ENCODE peak calls at places on chromosomes 11 and 22, in eight cellular contexts. U is HFFc6, F is lower leg skin, B is upper lobe of right lung, M is tibial artery, J is GM20000, Q is uterus, E is RWPE2. G is an unnamed sample.

GRCh38 chr11:108198833-108199232 is 23.6 kb downstream of the NPAT start:
- DNase-seq in U (no peak), F (no peak), B (peak), M (no peak), J (no peak), Q (no peak), E (no peak), G (no peak)

GRCh38 chr22:48208894-48209293 is 1446.4 kb downstream of the TBC1D22A start:
- DNase-seq in U (no peak), F (no peak), B (no peak), M (no peak), J (no peak), Q (no peak), E (no peak), G (no peak)

GRCh38 chr11:19980957-19981669 is 179.2 kb downstream of the DBX1 start:
- DNase-seq in U (peak), F (no peak), B (no peak), M (peak), J (no peak), Q (peak), E (no peak), G (no peak)

GRCh38 chr22:23064381-23065068 is 5.8 kb upstream of the GNAZ start:
- DNase-seq in U (no peak), F (peak), B (peak), M (peak), J (no peak), Q (no peak), E (peak), G (no peak)

GRCh38 chr22:19871845-19872778 is 17.4 kb upstream of the GNB1L start:
- DNase-seq in U (no peak), F (peak), B (peak), M (peak), J (no peak), Q (peak), E (peak), G (no peak)

GRCh38 chr11:116595305-116595880 is 177.4 kb downstream of the BUD13 start:
- DNase-seq in U (no peak), F (no peak), B (no peak), M (no peak), J (no peak), Q (no peak), E (peak), G (no peak)

GRCh38 chr11:17703951-17704350 is 15.4 kb upstream of the MYOD1 start:
- DNase-seq in U (peak), F (no peak), B (no peak), M (no peak), J (no peak), Q (no peak), E (no peak), G (no peak)

GRCh38 chr11:117623831-117624271 is 173.2 kb downstream of the DSCAML1 start:
- DNase-seq in U (no peak), F (no peak), B (peak), M (no peak), J (no peak), Q (no peak), E (no peak), G (no peak)

GRCh38 chr11:46463701-46464100 is 72.1 kb upstream of the CHRM4 start:
- DNase-seq in U (no peak), F (no peak), B (no peak), M (no peak), J (no peak), Q (no peak), E (no peak), G (no peak)

GRCh38 chr11:119093951-119094815 is 7.5 kb downstream of the DPAGT1 start:
- DNase-seq in U (no peak), F (peak), B (peak), M (peak), J (peak), Q (peak), E (no peak), G (no peak)

GRCh38 chr11:130403301-130403804 is 25.1 kb downstream of the ADAMTS8 start:
- DNase-seq in U (peak), F (no peak), B (no peak), M (peak), J (no peak), Q (peak), E (no peak), G (no peak)

GRCh38 chr11:65616575-65617001 is 1.0 kb downstream of the PCNX3 start:
- DNase-seq in U (no peak), F (no peak), B (no peak), M (peak), J (no peak), Q (no peak), E (no peak), G (no peak)

GRCh38 chr22:31929126-31929928 is 15.0 kb upstream of the YWHAH start:
- DNase-seq in U (no peak), F (no peak), B (no peak), M (no peak), J (no peak), Q (no peak), E (no peak), G (peak)

GRCh38 chr11:120674537-120674936 is 163.0 kb downstream of the GRIK4 start:
- DNase-seq in U (no peak), F (no peak), B (no peak), M (no peak), J (no peak), Q (no peak), E (no peak), G (no peak)

GRCh38 chr22:23789638-23790037 is 2.9 kb downstream of the SMARCB1 start:
- DNase-seq in U (no peak), F (no peak), B (no peak), M (no peak), J (peak), Q (no peak), E (no peak), G (no peak)

GRCh38 chr11:65817312-65817814 is 16.4 kb upstream of the SNX32 start:
- DNase-seq in U (no peak), F (no peak), B (no peak), M (no peak), J (no peak), Q (no peak), E (no peak), G (no peak)

GRCh38 chr11:67298786-67299185 is 4.5 kb upstream of the SSH3 start:
- DNase-seq in U (no peak), F (no peak), B (peak), M (no peak), J (no peak), Q (no peak), E (peak), G (no peak)

GRCh38 chr22:44988671-44989070 is 21.1 kb downstream of the PHF21B start:
- DNase-seq in U (no peak), F (no peak), B (no peak), M (no peak), J (no peak), Q (no peak), E (no peak), G (no peak)
- TF ChIP-seq CTCF in U (peak), F (no peak), B (no peak), M (no peak), J (peak), Q (no peak), E (peak), G (peak)

DNA sequence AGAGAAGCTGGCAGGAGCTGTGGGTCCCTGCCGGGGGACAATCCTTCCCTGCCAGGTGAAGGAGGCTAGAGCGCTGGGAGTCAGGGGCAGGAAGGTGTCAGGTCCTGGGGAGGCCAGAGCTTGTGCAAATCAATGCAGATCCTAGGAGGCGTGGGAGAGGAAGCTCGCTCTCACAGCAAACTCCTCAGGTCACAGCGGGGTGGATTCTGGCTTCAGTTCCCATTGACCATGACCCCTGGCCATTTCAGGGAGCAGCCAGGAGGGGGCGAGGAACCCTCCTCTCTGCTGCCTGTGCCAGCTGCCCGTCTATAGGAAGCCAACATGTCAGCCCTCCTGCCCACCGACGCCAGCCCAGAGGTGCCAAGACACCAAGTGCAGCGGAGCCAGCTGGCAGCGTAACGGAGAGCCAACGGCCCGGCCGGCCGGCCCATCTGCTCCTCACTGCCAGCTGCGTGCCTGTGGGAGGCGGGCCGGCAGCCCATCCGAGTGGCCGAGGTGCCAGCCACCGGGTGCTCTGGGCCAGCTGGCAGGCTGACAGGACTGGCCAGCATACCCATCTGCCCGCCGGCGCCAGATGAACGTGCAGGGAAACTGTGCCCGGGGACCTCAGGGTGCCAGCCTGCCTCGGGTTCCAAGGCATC is 374.9 kb downstream of the MIAT start:
- DNase-seq in U (no peak), F (no peak), B (no peak), M (peak), J (no peak), Q (no peak), E (no peak), G (no peak)
- TF ChIP-seq CTCF in U (no peak), F (no peak), B (no peak), M (peak), J (no peak), Q (no peak), E (no peak), G (no peak)

GRCh38 chr11:72349616-72350218 is 84.6 kb downstream of the CLPB start:
- DNase-seq in U (no peak), F (no peak), B (no peak), M (no peak), J (no peak), Q (no peak), E (no peak), G (no peak)

GRCh38 chr11:72350752-72351151 is 83.6 kb downstream of the CLPB start:
- DNase-seq in U (no peak), F (no peak), B (no peak), M (no peak), J (no peak), Q (no peak), E (no peak), G (no peak)

GRCh38 chr11:72353861-72354260 is 80.5 kb downstream of the CLPB start:
- DNase-seq in U (no peak), F (no peak), B (no peak), M (no peak), J (no peak), Q (no peak), E (no peak), G (no peak)

GRCh38 chr11:72354356-72355115 is 79.8 kb downstream of the CLPB start:
- DNase-seq in U (peak), F (no peak), B (no peak), M (no peak), J (no peak), Q (no peak), E (no peak), G (no peak)

DNA sequence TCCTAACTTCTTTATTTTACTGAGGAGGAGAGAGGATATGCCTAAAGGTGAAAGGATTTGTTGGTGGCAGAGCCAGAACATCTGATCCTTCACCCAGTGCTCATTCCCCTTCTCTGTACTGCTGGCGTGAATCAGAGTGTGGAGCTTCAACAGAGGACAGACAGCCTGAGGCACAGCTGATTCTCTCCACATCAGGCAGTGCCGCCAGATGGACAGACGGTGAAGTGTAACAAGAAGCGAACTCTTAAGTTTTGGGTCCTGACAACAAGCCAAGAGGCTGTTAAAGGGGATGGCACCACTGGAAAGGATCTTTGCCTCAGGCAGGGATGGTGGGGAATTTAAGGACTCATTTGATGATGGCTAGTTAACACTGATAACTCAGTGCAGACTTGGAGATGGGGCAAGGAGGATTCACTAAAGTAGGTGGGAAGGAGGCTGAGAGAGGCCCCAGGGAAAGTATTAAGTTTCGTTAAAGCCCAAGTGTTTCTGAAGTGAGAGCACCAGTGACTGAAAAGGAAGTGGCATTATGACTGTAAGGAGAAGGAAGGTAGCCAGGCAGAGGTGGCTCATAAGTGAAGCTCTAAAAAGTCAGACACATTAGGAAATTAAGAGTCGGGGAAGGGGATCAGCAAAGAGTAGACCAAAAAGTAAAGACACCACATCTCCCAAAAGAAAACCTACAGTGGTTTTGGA is 81.3 kb downstream of the CLPB start:
- DNase-seq in U (peak), F (no peak), B (no peak), M (no peak), J (peak), Q (peak), E (no peak), G (peak)
- TF ChIP-seq CTCF in U (peak), F (no peak), B (no peak), M (peak), J (peak), Q (peak), E (no peak), G (peak)

GRCh38 chr22:18032455-18033101 is 8.2 kb upstream of the MICAL3 start:
- DNase-seq in U (peak), F (no peak), B (no peak), M (no peak), J (no peak), Q (peak), E (peak), G (peak)

GRCh38 chr22:18035740-18036139 is 11.4 kb upstream of the MICAL3 start:
- DNase-seq in U (no peak), F (no peak), B (no peak), M (peak), J (no peak), Q (no peak), E (peak), G (no peak)

GRCh38 chr22:18031670-18032454 is 7.5 kb upstream of the MICAL3 start:
- DNase-seq in U (peak), F (no peak), B (no peak), M (peak), J (no peak), Q (peak), E (peak), G (peak)

GRCh38 chr22:18034076-18034475 is 9.7 kb upstream of the MICAL3 start:
- DNase-seq in U (no peak), F (no peak), B (no peak), M (no peak), J (no peak), Q (no peak), E (no peak), G (no peak)

DNA sequence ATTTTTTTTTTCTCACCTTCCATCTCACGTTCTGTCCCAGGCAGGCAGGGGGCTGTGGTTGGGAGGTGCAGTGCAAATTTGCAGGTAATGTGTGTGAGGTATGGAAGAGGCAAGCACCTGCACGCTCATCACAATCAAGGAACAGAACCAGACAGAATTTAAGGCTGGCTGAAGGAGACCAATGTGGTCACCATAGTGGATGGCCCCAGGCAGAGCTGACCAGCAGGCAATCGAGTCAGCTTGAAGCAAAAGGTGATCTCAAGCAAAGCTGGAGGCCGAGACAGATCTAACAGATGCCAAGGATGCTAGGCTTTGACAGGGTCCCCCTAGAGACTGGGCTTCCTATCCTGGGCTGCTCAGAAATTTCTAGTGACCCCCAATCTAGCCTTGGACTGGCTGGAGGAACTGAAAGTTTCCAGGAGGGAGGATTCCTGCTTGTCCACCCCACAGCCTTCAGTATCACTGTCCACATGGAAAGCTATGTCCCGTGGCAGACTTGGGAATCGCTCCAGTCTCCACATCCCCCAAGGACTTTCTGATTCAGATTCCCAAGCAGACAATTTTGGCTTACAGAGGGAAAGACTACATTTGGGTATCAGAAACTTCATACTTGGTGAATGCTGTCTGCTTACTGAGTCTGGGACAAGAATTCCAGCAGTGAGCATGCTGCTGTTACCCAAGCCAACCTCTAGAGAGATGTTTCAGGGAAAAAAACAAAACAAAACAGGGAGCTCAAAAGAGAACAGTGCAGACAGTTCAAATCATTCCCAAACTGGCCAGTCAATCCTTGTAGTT is 9.0 kb upstream of the MICAL3 start:
- DNase-seq in U (no peak), F (peak), B (no peak), M (peak), J (no peak), Q (peak), E (no peak), G (no peak)
- TF ChIP-seq CTCF in U (peak), F (no peak), B (no peak), M (peak), J (no peak), Q (peak), E (no peak), G (no peak)

DNA sequence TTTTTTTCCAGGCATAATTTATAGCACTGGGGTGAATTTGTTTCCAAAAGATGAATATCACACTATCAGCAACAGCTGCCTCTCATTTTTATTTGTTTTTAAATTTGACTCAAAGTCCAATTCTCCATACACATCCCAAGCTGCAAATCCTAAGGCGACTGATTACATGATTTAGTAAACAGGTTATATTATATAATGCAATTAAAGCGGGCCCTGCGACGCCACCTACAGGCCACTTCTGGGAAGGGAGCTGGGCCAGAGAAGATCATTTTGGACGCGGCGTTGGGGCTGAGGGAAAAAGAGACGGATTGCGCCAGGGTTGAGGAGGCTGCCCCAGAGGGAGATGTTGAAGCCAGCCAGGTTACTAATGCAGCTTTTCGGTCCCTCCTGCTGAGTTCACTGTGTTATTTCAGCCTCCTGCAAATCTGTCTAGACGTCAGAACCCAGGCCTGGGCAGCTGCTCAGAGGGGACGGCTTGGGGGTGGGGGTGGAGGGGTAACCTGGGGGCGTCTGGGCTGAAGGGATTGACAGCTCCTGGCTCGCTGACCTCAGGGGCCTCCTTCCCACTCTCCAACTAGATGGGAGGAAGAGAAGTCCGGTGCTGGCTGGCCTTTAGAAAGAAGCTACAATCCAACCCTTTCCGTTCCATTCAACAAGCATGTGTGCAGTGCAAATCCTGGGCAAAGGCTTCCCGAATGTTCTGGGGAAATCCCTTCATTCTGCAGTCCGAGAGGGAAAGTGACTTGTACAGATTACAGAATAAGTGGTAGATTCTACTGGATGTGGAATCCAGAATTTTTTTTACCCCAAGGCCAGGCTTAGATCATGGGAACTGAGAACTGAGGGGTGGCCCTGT is 150.1 kb downstream of the FEZ1 start:
- DNase-seq in U (peak), F (peak), B (peak), M (peak), J (peak), Q (peak), E (no peak), G (no peak)
- TF ChIP-seq CTCF in U (peak), F (peak), B (peak), M (peak), J (peak), Q (peak), E (peak), G (peak)

GRCh38 chr11:132300283-132300682 is 929.9 kb downstream of the NTM start:
- DNase-seq in U (no peak), F (no peak), B (no peak), M (no peak), J (no peak), Q (no peak), E (no peak), G (no peak)
- TF ChIP-seq CTCF in U (peak), F (no peak), B (no peak), M (no peak), J (peak), Q (no peak), E (peak), G (peak)

GRCh38 chr11:58618215-58618614 is 4.2 kb upstream of the CNTF start:
- DNase-seq in U (no peak), F (no peak), B (no peak), M (no peak), J (no peak), Q (no peak), E (no peak), G (no peak)
- TF ChIP-seq CTCF in U (no peak), F (no peak), B (no peak), M (no peak), J (peak), Q (no peak), E (no peak), G (no peak)

G was measured in HFF-Myc.